ENCODE peak calls at places on chromosomes 3 and 15, in ten cellular contexts. One of them, this sample, is unnamed.

GRCh38 chr3:76997733-76998132 is 42.2 kb upstream of the ROBO2 start:
- DNase-seq in HTR-8/SVneo: no peak
- DNase-seq in NCI-H1436: no peak
- DNase-seq in GM10248: no peak
- DNase-seq in iPS DF 6.9: no peak
- DNase-seq in GM23248: peak
- DNase-seq in SHP77 treated with DMSO at 0.1 percent for 48 hours: no peak
- DNase-seq in GM23338: no peak
- DNase-seq in CD4-positive, CD25-positive, alpha-beta regulatory T cell: no peak
- DNase-seq in stimulated activated naive B cell treated with anti-CD40 and anti-IgM and Interleukin-4, amounts not matched to agents 10 μg/mL and 1 μg/mL and 100 μg/mL, for 72 hours: no peak
- DNase-seq in this sample: no peak

GRCh38 chr3:105409364-105409763 is 42.7 kb downstream of the ALCAM start:
- DNase-seq in GM23338: no peak
- DNase-seq in GM23248: no peak
- DNase-seq in SHP77 treated with DMSO at 0.1 percent for 48 hours: no peak
- DNase-seq in CD4-positive, CD25-positive, alpha-beta regulatory T cell: no peak
- DNase-seq in NCI-H1436: no peak
- DNase-seq in GM10248: no peak
- DNase-seq in iPS DF 6.9: no peak
- DNase-seq in HTR-8/SVneo: no peak
- DNase-seq in stimulated activated naive B cell treated with anti-CD40 and anti-IgM and Interleukin-4, amounts not matched to agents 10 μg/mL and 1 μg/mL and 100 μg/mL, for 72 hours: no peak
- DNase-seq in this sample: no peak

GRCh38 chr3:186523434-186523833 is 20.7 kb downstream of the CRYGS start:
- DNase-seq in iPS DF 6.9: no peak
- DNase-seq in CD4-positive, CD25-positive, alpha-beta regulatory T cell: no peak
- DNase-seq in GM23248: no peak
- DNase-seq in SHP77 treated with DMSO at 0.1 percent for 48 hours: no peak
- DNase-seq in GM23338: no peak
- DNase-seq in NCI-H1436: no peak
- DNase-seq in GM10248: no peak
- DNase-seq in HTR-8/SVneo: no peak
- DNase-seq in stimulated activated naive B cell treated with anti-CD40 and anti-IgM and Interleukin-4, amounts not matched to agents 10 μg/mL and 1 μg/mL and 100 μg/mL, for 72 hours: no peak
- DNase-seq in this sample: no peak

GRCh38 chr3:133258358-133258757 is 141.5 kb upstream of the BFSP2 start:
- DNase-seq in GM23248: peak
- DNase-seq in GM10248: no peak
- DNase-seq in SHP77 treated with DMSO at 0.1 percent for 48 hours: no peak
- DNase-seq in iPS DF 6.9: no peak
- DNase-seq in GM23338: no peak
- DNase-seq in NCI-H1436: no peak
- DNase-seq in HTR-8/SVneo: no peak
- DNase-seq in CD4-positive, CD25-positive, alpha-beta regulatory T cell: no peak
- DNase-seq in stimulated activated naive B cell treated with anti-CD40 and anti-IgM and Interleukin-4, amounts not matched to agents 10 μg/mL and 1 μg/mL and 100 μg/mL, for 72 hours: no peak
- DNase-seq in this sample: no peak

GRCh38 chr15:78360426-78360825 is 20.3 kb downstream of the CRABP1 start:
- DNase-seq in GM23248: no peak
- DNase-seq in NCI-H1436: no peak
- DNase-seq in SHP77 treated with DMSO at 0.1 percent for 48 hours: no peak
- DNase-seq in GM23338: peak
- DNase-seq in HTR-8/SVneo: no peak
- DNase-seq in CD4-positive, CD25-positive, alpha-beta regulatory T cell: no peak
- DNase-seq in GM10248: no peak
- DNase-seq in stimulated activated naive B cell treated with anti-CD40 and anti-IgM and Interleukin-4, amounts not matched to agents 10 μg/mL and 1 μg/mL and 100 μg/mL, for 72 hours: no peak
- DNase-seq in iPS DF 6.9: no peak
- DNase-seq in this sample: peak

GRCh38 chr3:51687472-51688205 is 16.6 kb downstream of the TEX264 start:
- DNase-seq in GM23338: no peak
- DNase-seq in HTR-8/SVneo: peak
- DNase-seq in CD4-positive, CD25-positive, alpha-beta regulatory T cell: no peak
- DNase-seq in GM10248: no peak
- DNase-seq in NCI-H1436: no peak
- DNase-seq in iPS DF 6.9: no peak
- DNase-seq in stimulated activated naive B cell treated with anti-CD40 and anti-IgM and Interleukin-4, amounts not matched to agents 10 μg/mL and 1 μg/mL and 100 μg/mL, for 72 hours: no peak
- DNase-seq in SHP77 treated with DMSO at 0.1 percent for 48 hours: no peak
- DNase-seq in GM23248: peak
- DNase-seq in this sample: no peak

GRCh38 chr3:195356151-195357086 is 85.5 kb upstream of the XXYLT1 start:
- DNase-seq in SHP77 treated with DMSO at 0.1 percent for 48 hours: no peak
- DNase-seq in GM23338: peak
- DNase-seq in GM10248: no peak
- DNase-seq in HTR-8/SVneo: no peak
- DNase-seq in iPS DF 6.9: no peak
- DNase-seq in NCI-H1436: no peak
- DNase-seq in GM23248: no peak
- DNase-seq in stimulated activated naive B cell treated with anti-CD40 and anti-IgM and Interleukin-4, amounts not matched to agents 10 μg/mL and 1 μg/mL and 100 μg/mL, for 72 hours: no peak
- DNase-seq in CD4-positive, CD25-positive, alpha-beta regulatory T cell: no peak
- DNase-seq in this sample: no peak

GRCh38 chr15:82139823-82140268 is 94.0 kb upstream of the MEX3B start:
- DNase-seq in GM23338: peak
- DNase-seq in GM10248: no peak
- DNase-seq in stimulated activated naive B cell treated with anti-CD40 and anti-IgM and Interleukin-4, amounts not matched to agents 10 μg/mL and 1 μg/mL and 100 μg/mL, for 72 hours: no peak
- DNase-seq in GM23248: peak
- DNase-seq in SHP77 treated with DMSO at 0.1 percent for 48 hours: peak
- DNase-seq in HTR-8/SVneo: no peak
- DNase-seq in CD4-positive, CD25-positive, alpha-beta regulatory T cell: no peak
- DNase-seq in NCI-H1436: no peak
- DNase-seq in iPS DF 6.9: no peak
- DNase-seq in this sample: peak

GRCh38 chr3:10553586-10554235 is 48.3 kb upstream of the ATP2B2 start:
- DNase-seq in iPS DF 6.9: peak
- DNase-seq in HTR-8/SVneo: no peak
- DNase-seq in NCI-H1436: no peak
- DNase-seq in GM23248: no peak
- DNase-seq in CD4-positive, CD25-positive, alpha-beta regulatory T cell: no peak
- DNase-seq in GM10248: no peak
- DNase-seq in SHP77 treated with DMSO at 0.1 percent for 48 hours: no peak
- DNase-seq in GM23338: peak
- DNase-seq in stimulated activated naive B cell treated with anti-CD40 and anti-IgM and Interleukin-4, amounts not matched to agents 10 μg/mL and 1 μg/mL and 100 μg/mL, for 72 hours: no peak
- DNase-seq in this sample: no peak

GRCh38 chr15:55434989-55435825 is 26.9 kb downstream of the PIERCE2 start:
- DNase-seq in NCI-H1436: peak
- DNase-seq in HTR-8/SVneo: peak
- DNase-seq in GM10248: peak
- DNase-seq in CD4-positive, CD25-positive, alpha-beta regulatory T cell: no peak
- DNase-seq in GM23338: peak
- DNase-seq in SHP77 treated with DMSO at 0.1 percent for 48 hours: peak
- DNase-seq in GM23248: peak
- DNase-seq in stimulated activated naive B cell treated with anti-CD40 and anti-IgM and Interleukin-4, amounts not matched to agents 10 μg/mL and 1 μg/mL and 100 μg/mL, for 72 hours: no peak
- DNase-seq in iPS DF 6.9: peak
- DNase-seq in this sample: no peak

GRCh38 chr3:106197532-106198187 is 328.8 kb upstream of the CBLB start:
- DNase-seq in iPS DF 6.9: no peak
- DNase-seq in SHP77 treated with DMSO at 0.1 percent for 48 hours: no peak
- DNase-seq in GM23248: no peak
- DNase-seq in stimulated activated naive B cell treated with anti-CD40 and anti-IgM and Interleukin-4, amounts not matched to agents 10 μg/mL and 1 μg/mL and 100 μg/mL, for 72 hours: no peak
- DNase-seq in CD4-positive, CD25-positive, alpha-beta regulatory T cell: no peak
- DNase-seq in GM10248: no peak
- DNase-seq in GM23338: no peak
- DNase-seq in NCI-H1436: no peak
- DNase-seq in HTR-8/SVneo: no peak
- DNase-seq in this sample: no peak

GRCh38 chr3:105470851-105471250 is 104.1 kb downstream of the ALCAM start:
- DNase-seq in CD4-positive, CD25-positive, alpha-beta regulatory T cell: no peak
- DNase-seq in HTR-8/SVneo: no peak
- DNase-seq in NCI-H1436: no peak
- DNase-seq in stimulated activated naive B cell treated with anti-CD40 and anti-IgM and Interleukin-4, amounts not matched to agents 10 μg/mL and 1 μg/mL and 100 μg/mL, for 72 hours: no peak
- DNase-seq in GM10248: no peak
- DNase-seq in SHP77 treated with DMSO at 0.1 percent for 48 hours: no peak
- DNase-seq in iPS DF 6.9: no peak
- DNase-seq in GM23248: no peak
- DNase-seq in GM23338: no peak
- DNase-seq in this sample: no peak

GRCh38 chr3:187101184-187102072 is 37.9 kb downstream of the RPL39L start:
- DNase-seq in GM23338: no peak
- DNase-seq in HTR-8/SVneo: peak
- DNase-seq in SHP77 treated with DMSO at 0.1 percent for 48 hours: no peak
- DNase-seq in GM10248: no peak
- DNase-seq in CD4-positive, CD25-positive, alpha-beta regulatory T cell: peak
- DNase-seq in GM23248: peak
- DNase-seq in iPS DF 6.9: no peak
- DNase-seq in NCI-H1436: peak
- DNase-seq in stimulated activated naive B cell treated with anti-CD40 and anti-IgM and Interleukin-4, amounts not matched to agents 10 μg/mL and 1 μg/mL and 100 μg/mL, for 72 hours: peak
- DNase-seq in this sample: no peak

GRCh38 chr3:14031271-14031670 is 93.4 kb downstream of the CHCHD4 start:
- DNase-seq in SHP77 treated with DMSO at 0.1 percent for 48 hours: no peak
- DNase-seq in iPS DF 6.9: no peak
- DNase-seq in HTR-8/SVneo: no peak
- DNase-seq in GM10248: no peak
- DNase-seq in GM23248: peak
- DNase-seq in stimulated activated naive B cell treated with anti-CD40 and anti-IgM and Interleukin-4, amounts not matched to agents 10 μg/mL and 1 μg/mL and 100 μg/mL, for 72 hours: peak
- DNase-seq in GM23338: no peak
- DNase-seq in CD4-positive, CD25-positive, alpha-beta regulatory T cell: no peak
- DNase-seq in NCI-H1436: no peak
- DNase-seq in this sample: no peak

GRCh38 chr3:176920806-176921205 is 276.5 kb downstream of the TBL1XR1 start:
- DNase-seq in HTR-8/SVneo: no peak
- DNase-seq in GM10248: no peak
- DNase-seq in CD4-positive, CD25-positive, alpha-beta regulatory T cell: no peak
- DNase-seq in SHP77 treated with DMSO at 0.1 percent for 48 hours: peak
- DNase-seq in GM23248: no peak
- DNase-seq in GM23338: no peak
- DNase-seq in iPS DF 6.9: no peak
- DNase-seq in stimulated activated naive B cell treated with anti-CD40 and anti-IgM and Interleukin-4, amounts not matched to agents 10 μg/mL and 1 μg/mL and 100 μg/mL, for 72 hours: no peak
- DNase-seq in NCI-H1436: peak
- DNase-seq in this sample: no peak

GRCh38 chr15:44811347-44811746 is 75.0 kb downstream of the TRIM69 start:
- DNase-seq in NCI-H1436: peak
- DNase-seq in iPS DF 6.9: no peak
- DNase-seq in GM23248: no peak
- DNase-seq in CD4-positive, CD25-positive, alpha-beta regulatory T cell: no peak
- DNase-seq in GM23338: no peak
- DNase-seq in HTR-8/SVneo: no peak
- DNase-seq in stimulated activated naive B cell treated with anti-CD40 and anti-IgM and Interleukin-4, amounts not matched to agents 10 μg/mL and 1 μg/mL and 100 μg/mL, for 72 hours: no peak
- DNase-seq in GM10248: no peak
- DNase-seq in SHP77 treated with DMSO at 0.1 percent for 48 hours: no peak
- DNase-seq in this sample: peak

GRCh38 chr3:72082121-72082715 is 297.3 kb upstream of the PROK2 start:
- DNase-seq in iPS DF 6.9: no peak
- DNase-seq in GM10248: peak
- DNase-seq in NCI-H1436: no peak
- DNase-seq in GM23248: peak
- DNase-seq in SHP77 treated with DMSO at 0.1 percent for 48 hours: no peak
- DNase-seq in CD4-positive, CD25-positive, alpha-beta regulatory T cell: no peak
- DNase-seq in stimulated activated naive B cell treated with anti-CD40 and anti-IgM and Interleukin-4, amounts not matched to agents 10 μg/mL and 1 μg/mL and 100 μg/mL, for 72 hours: no peak
- DNase-seq in HTR-8/SVneo: no peak
- DNase-seq in GM23338: no peak
- DNase-seq in this sample: no peak

GRCh38 chr15:99073008-99073714 is 31.7 kb upstream of the SYNM start:
- DNase-seq in NCI-H1436: no peak
- DNase-seq in GM23248: no peak
- DNase-seq in GM23338: peak
- DNase-seq in HTR-8/SVneo: no peak
- DNase-seq in stimulated activated naive B cell treated with anti-CD40 and anti-IgM and Interleukin-4, amounts not matched to agents 10 μg/mL and 1 μg/mL and 100 μg/mL, for 72 hours: no peak
- DNase-seq in iPS DF 6.9: no peak
- DNase-seq in CD4-positive, CD25-positive, alpha-beta regulatory T cell: no peak
- DNase-seq in SHP77 treated with DMSO at 0.1 percent for 48 hours: no peak
- DNase-seq in GM10248: no peak
- DNase-seq in this sample: no peak

GRCh38 chr3:99674086-99674789 is 35.8 kb downstream of the COL8A1 start:
- DNase-seq in SHP77 treated with DMSO at 0.1 percent for 48 hours: no peak
- DNase-seq in stimulated activated naive B cell treated with anti-CD40 and anti-IgM and Interleukin-4, amounts not matched to agents 10 μg/mL and 1 μg/mL and 100 μg/mL, for 72 hours: no peak
- DNase-seq in GM23248: peak
- DNase-seq in GM10248: no peak
- DNase-seq in iPS DF 6.9: no peak
- DNase-seq in CD4-positive, CD25-positive, alpha-beta regulatory T cell: no peak
- DNase-seq in GM23338: no peak
- DNase-seq in HTR-8/SVneo: no peak
- DNase-seq in NCI-H1436: no peak
- DNase-seq in this sample: no peak

GRCh38 chr15:85598203-85598602 is 196.5 kb downstream of the KLHL25 start:
- DNase-seq in iPS DF 6.9: no peak
- DNase-seq in SHP77 treated with DMSO at 0.1 percent for 48 hours: no peak
- DNase-seq in GM23248: no peak
- DNase-seq in CD4-positive, CD25-positive, alpha-beta regulatory T cell: no peak
- DNase-seq in NCI-H1436: no peak
- DNase-seq in HTR-8/SVneo: no peak
- DNase-seq in GM23338: no peak
- DNase-seq in stimulated activated naive B cell treated with anti-CD40 and anti-IgM and Interleukin-4, amounts not matched to agents 10 μg/mL and 1 μg/mL and 100 μg/mL, for 72 hours: no peak
- DNase-seq in GM10248: no peak
- DNase-seq in this sample: no peak

GRCh38 chr15:40038267-40038653 is 721 bp downstream of the SRP14 start:
- DNase-seq in stimulated activated naive B cell treated with anti-CD40 and anti-IgM and Interleukin-4, amounts not matched to agents 10 μg/mL and 1 μg/mL and 100 μg/mL, for 72 hours: no peak
- DNase-seq in iPS DF 6.9: no peak
- DNase-seq in GM23248: peak
- DNase-seq in SHP77 treated with DMSO at 0.1 percent for 48 hours: no peak
- DNase-seq in GM10248: no peak
- DNase-seq in GM23338: peak
- DNase-seq in HTR-8/SVneo: no peak
- DNase-seq in CD4-positive, CD25-positive, alpha-beta regulatory T cell: no peak
- DNase-seq in NCI-H1436: no peak
- DNase-seq in this sample: no peak

GRCh38 chr3:133386876-133387275 is 13.0 kb upstream of the BFSP2 start:
- DNase-seq in NCI-H1436: no peak
- DNase-seq in SHP77 treated with DMSO at 0.1 percent for 48 hours: no peak
- DNase-seq in iPS DF 6.9: no peak
- DNase-seq in GM23248: no peak
- DNase-seq in stimulated activated naive B cell treated with anti-CD40 and anti-IgM and Interleukin-4, amounts not matched to agents 10 μg/mL and 1 μg/mL and 100 μg/mL, for 72 hours: no peak
- DNase-seq in HTR-8/SVneo: no peak
- DNase-seq in CD4-positive, CD25-positive, alpha-beta regulatory T cell: no peak
- DNase-seq in GM23338: no peak
- DNase-seq in GM10248: no peak
- DNase-seq in this sample: no peak

GRCh38 chr15:35444557-35445204 is 101.3 kb downstream of the DPH6 start:
- DNase-seq in CD4-positive, CD25-positive, alpha-beta regulatory T cell: no peak
- DNase-seq in SHP77 treated with DMSO at 0.1 percent for 48 hours: no peak
- DNase-seq in NCI-H1436: peak
- DNase-seq in GM23248: peak
- DNase-seq in HTR-8/SVneo: peak
- DNase-seq in stimulated activated naive B cell treated with anti-CD40 and anti-IgM and Interleukin-4, amounts not matched to agents 10 μg/mL and 1 μg/mL and 100 μg/mL, for 72 hours: no peak
- DNase-seq in iPS DF 6.9: peak
- DNase-seq in GM23338: peak
- DNase-seq in GM10248: peak
- DNase-seq in this sample: no peak

GRCh38 chr3:69740103-69741021 is 1.1 kb downstream of the MITF start:
- DNase-seq in GM23248: peak
- DNase-seq in NCI-H1436: no peak
- DNase-seq in GM10248: peak
- DNase-seq in SHP77 treated with DMSO at 0.1 percent for 48 hours: no peak
- DNase-seq in stimulated activated naive B cell treated with anti-CD40 and anti-IgM and Interleukin-4, amounts not matched to agents 10 μg/mL and 1 μg/mL and 100 μg/mL, for 72 hours: no peak
- DNase-seq in iPS DF 6.9: no peak
- DNase-seq in HTR-8/SVneo: no peak
- DNase-seq in CD4-positive, CD25-positive, alpha-beta regulatory T cell: no peak
- DNase-seq in GM23338: peak
- DNase-seq in this sample: no peak

GRCh38 chr3:193702967-193703366 is 110.0 kb downstream of the OPA1 start:
- DNase-seq in NCI-H1436: no peak
- DNase-seq in GM23248: peak
- DNase-seq in iPS DF 6.9: no peak
- DNase-seq in stimulated activated naive B cell treated with anti-CD40 and anti-IgM and Interleukin-4, amounts not matched to agents 10 μg/mL and 1 μg/mL and 100 μg/mL, for 72 hours: no peak
- DNase-seq in GM23338: no peak
- DNase-seq in GM10248: no peak
- DNase-seq in SHP77 treated with DMSO at 0.1 percent for 48 hours: no peak
- DNase-seq in CD4-positive, CD25-positive, alpha-beta regulatory T cell: no peak
- DNase-seq in HTR-8/SVneo: no peak
- DNase-seq in this sample: no peak

GRCh38 chr3:48034000-48034516 is 17.8 kb upstream of the MAP4 start:
- DNase-seq in GM23248: peak
- DNase-seq in CD4-positive, CD25-positive, alpha-beta regulatory T cell: no peak
- DNase-seq in HTR-8/SVneo: peak
- DNase-seq in stimulated activated naive B cell treated with anti-CD40 and anti-IgM and Interleukin-4, amounts not matched to agents 10 μg/mL and 1 μg/mL and 100 μg/mL, for 72 hours: no peak
- DNase-seq in iPS DF 6.9: no peak
- DNase-seq in NCI-H1436: no peak
- DNase-seq in GM23338: peak
- DNase-seq in SHP77 treated with DMSO at 0.1 percent for 48 hours: no peak
- DNase-seq in GM10248: peak
- DNase-seq in this sample: no peak

GRCh38 chr3:139505829-139506386 is 29.6 kb upstream of the RBP2 start:
- DNase-seq in GM10248: no peak
- DNase-seq in GM23338: no peak
- DNase-seq in CD4-positive, CD25-positive, alpha-beta regulatory T cell: no peak
- DNase-seq in SHP77 treated with DMSO at 0.1 percent for 48 hours: no peak
- DNase-seq in NCI-H1436: no peak
- DNase-seq in iPS DF 6.9: no peak
- DNase-seq in GM23248: no peak
- DNase-seq in stimulated activated naive B cell treated with anti-CD40 and anti-IgM and Interleukin-4, amounts not matched to agents 10 μg/mL and 1 μg/mL and 100 μg/mL, for 72 hours: no peak
- DNase-seq in HTR-8/SVneo: no peak
- DNase-seq in this sample: no peak

GRCh38 chr15:74895830-74896229 is 6.0 kb downstream of the MPI start:
- DNase-seq in CD4-positive, CD25-positive, alpha-beta regulatory T cell: no peak
- DNase-seq in SHP77 treated with DMSO at 0.1 percent for 48 hours: no peak
- DNase-seq in NCI-H1436: no peak
- DNase-seq in stimulated activated naive B cell treated with anti-CD40 and anti-IgM and Interleukin-4, amounts not matched to agents 10 μg/mL and 1 μg/mL and 100 μg/mL, for 72 hours: no peak
- DNase-seq in GM23338: no peak
- DNase-seq in HTR-8/SVneo: no peak
- DNase-seq in GM23248: no peak
- DNase-seq in GM10248: no peak
- DNase-seq in iPS DF 6.9: no peak
- DNase-seq in this sample: no peak